ENCODE peak calls at places on chromosome 21, in nine cellular contexts. X is IMR-90; R is endothelial cell; C is spleen; N is CD4-positive, alpha-beta T cell; G is CD8-positive, alpha-beta T cell; W is GM12865; M is uterus; E is H1. B is an unnamed sample.

GRCh38 chr21:44911384-44912157 is 9.1 kb downstream of the ITGB2 start:
- DNase-seq in X (no peak), R (no peak), C (peak; percentile 93), N (peak; percentile 55), G (peak; percentile 69), W (no peak), M (peak; percentile 31), E (no peak), B (no peak)

GRCh38 chr21:44299085-44299457 is 782 bp upstream of the PFKL start:
- DNase-seq in X (peak; percentile 4), R (no peak), C (no peak), N (no peak), G (no peak), W (peak; percentile 56), M (no peak), E (no peak), B (no peak)

GRCh38 chr21:34843562-34843961 is 174.8 kb downstream of the CLIC6 start:
- DNase-seq in X (peak; percentile 49), R (no peak), C (no peak), N (no peak), G (no peak), W (no peak), M (no peak), E (no peak), B (no peak)

GRCh38 chr21:19640964-19641363 is 1237.4 kb upstream of the TMPRSS15 start:
- DNase-seq in X (no peak), R (no peak), C (no peak), N (no peak), G (no peak), W (no peak), M (no peak), E (no peak), B (no peak)

GRCh38 chr21:44872266-44872567 is 1.3 kb downstream of the PTTG1IP start:
- DNase-seq in X (no peak), R (no peak), C (no peak), N (no peak), G (no peak), W (no peak), M (no peak), E (no peak), B (no peak)

GRCh38 chr21:44875341-44875740 is 1.9 kb upstream of the PTTG1IP start:
- DNase-seq in X (peak; percentile 22), R (no peak), C (no peak), N (no peak), G (no peak), W (peak; percentile 59), M (no peak), E (no peak), B (no peak)

GRCh38 chr21:34673006-34673405 is 4.2 kb downstream of the CLIC6 start:
- DNase-seq in X (no peak), R (no peak), C (no peak), N (no peak), G (no peak), W (peak; percentile 67), M (no peak), E (no peak), B (no peak)

GRCh38 chr21:35075546-35075945 is 26.4 kb upstream of the RUNX1 start:
- DNase-seq in X (peak; percentile 82), R (no peak), C (no peak), N (no peak), G (no peak), W (no peak), M (no peak), E (no peak), B (no peak)

GRCh38 chr21:41227357-41228005 is 59.5 kb downstream of the BACE2 start:
- DNase-seq in X (no peak), R (no peak), C (no peak), N (no peak), G (no peak), W (no peak), M (no peak), E (no peak), B (no peak)

GRCh38 chr21:19807231-19807630 is 1191.0 kb upstream of the NCAM2 start:
- DNase-seq in X (no peak), R (no peak), C (no peak), N (no peak), G (no peak), W (no peak), M (no peak), E (no peak), B (no peak)

GRCh38 chr21:32958288-32958992 is 67.3 kb upstream of the OLIG2 start:
- DNase-seq in X (no peak), R (peak; percentile 10), C (no peak), N (no peak), G (no peak), W (no peak), M (no peak), E (no peak), B (no peak)

GRCh38 chr21:21801921-21802320 is 803.7 kb downstream of the NCAM2 start:
- DNase-seq in X (no peak), R (no peak), C (no peak), N (no peak), G (no peak), W (no peak), M (no peak), E (no peak), B (no peak)

GRCh38 chr21:32771134-32771523 is 426 bp downstream of the PAXBP1 start:
- DNase-seq in X (peak; percentile 56), R (peak; percentile 67), C (peak; percentile 93), N (peak; percentile 10), G (peak; percentile 26), W (peak; percentile 78), M (peak; percentile 43), E (peak; percentile 61), B (no peak)

GRCh38 chr21:45001134-45002095 is 61.6 kb downstream of the SLX9 start:
- DNase-seq in X (peak; percentile 65), R (no peak), C (peak; percentile 68), N (no peak), G (no peak), W (no peak), M (no peak), E (no peak), B (no peak)

GRCh38 chr21:21831036-21831435 is 832.8 kb downstream of the NCAM2 start:
- DNase-seq in X (no peak), R (no peak), C (no peak), N (no peak), G (no peak), W (no peak), M (no peak), E (no peak), B (no peak)

GRCh38 chr21:44487831-44488230 is 32.5 kb downstream of the LRRC3 start:
- DNase-seq in X (peak; percentile 19), R (no peak), C (peak; percentile 58), N (peak; percentile 17), G (peak; percentile 19), W (peak; percentile 49), M (no peak), E (peak; percentile 84), B (peak; percentile 44)

GRCh38 chr21:44094832-44095231 is 12.4 kb upstream of the PWP2 start:
- DNase-seq in X (no peak), R (no peak), C (no peak), N (no peak), G (no peak), W (no peak), M (no peak), E (no peak), B (no peak)

GRCh38 chr21:35220301-35220700 is 171.2 kb upstream of the RUNX1 start:
- DNase-seq in X (no peak), R (no peak), C (no peak), N (no peak), G (no peak), W (no peak), M (no peak), E (no peak), B (no peak)

GRCh38 chr21:29947119-29947518 is 7.3 kb upstream of the GRIK1 start:
- DNase-seq in X (no peak), R (no peak), C (no peak), N (no peak), G (no peak), W (no peak), M (no peak), E (no peak), B (no peak)

GRCh38 chr21:42447182-42447581 is 43.5 kb downstream of the UBASH3A start:
- DNase-seq in X (no peak), R (no peak), C (peak; percentile 61), N (no peak), G (no peak), W (no peak), M (no peak), E (no peak), B (no peak)
- TF ChIP-seq CTCF in X (no peak), R (no peak), C (no peak), N (no peak), G (no peak), W (no peak), M (no peak), E (no peak), B (no peak)

GRCh38 chr21:38269567-38269917 is 12.8 kb downstream of the KCNJ15 start:
- DNase-seq in X (no peak), R (no peak), C (no peak), N (no peak), G (no peak), W (peak; percentile 87), M (no peak), E (no peak), B (no peak)
- TF ChIP-seq CTCF in X (no peak), R (no peak), C (no peak), N (no peak), G (no peak), W (no peak), M (no peak), E (no peak), B (no peak)

DNA sequence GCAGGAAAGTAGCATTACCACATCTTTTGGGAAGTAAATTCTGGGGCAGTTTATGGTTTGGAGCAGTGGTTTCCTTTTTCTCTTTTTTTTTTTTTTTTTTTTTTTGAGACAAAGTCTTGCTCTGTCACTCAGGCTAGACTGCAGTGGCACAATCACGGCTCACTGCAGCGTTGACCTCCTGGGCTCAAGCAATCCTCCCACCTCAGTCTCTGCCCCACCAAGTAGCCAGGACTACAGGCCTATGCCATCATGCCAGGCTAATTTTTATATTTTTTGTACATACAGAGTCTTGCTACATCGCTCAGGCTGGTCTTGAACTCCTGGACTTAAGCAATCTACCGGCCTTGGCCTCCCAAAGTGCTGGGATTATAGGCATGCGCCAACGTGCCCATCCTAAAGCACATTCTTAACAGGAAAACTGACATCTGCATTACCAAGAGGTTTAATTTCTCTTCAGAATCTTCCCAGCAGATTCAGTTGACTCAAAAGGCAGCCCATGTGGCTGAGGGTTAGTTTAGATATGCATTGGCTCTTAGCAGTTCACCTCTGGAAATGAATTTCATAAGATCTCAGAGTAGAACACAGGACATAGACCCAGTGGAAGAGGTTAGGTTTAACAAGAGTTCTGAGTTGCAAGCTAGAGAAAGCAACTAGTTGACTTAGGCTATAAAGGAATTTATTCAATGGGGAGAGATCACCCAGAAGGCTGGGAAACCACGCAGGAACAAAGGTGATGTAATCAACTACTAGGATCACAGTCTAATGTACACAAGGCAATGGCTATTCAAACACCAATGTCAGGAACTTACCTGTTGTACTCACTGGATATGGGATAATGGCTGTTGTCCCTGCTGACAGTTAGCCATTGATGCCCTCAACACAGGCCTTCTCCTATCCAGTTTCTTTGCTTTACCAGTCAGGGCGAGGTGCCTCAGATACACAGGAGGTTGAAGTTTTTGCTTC is 32.7 kb downstream of the C21orf91 start:
- DNase-seq in X (no peak), R (no peak), C (peak; percentile 78), N (no peak), G (no peak), W (no peak), M (no peak), E (no peak), B (no peak)
- TF ChIP-seq CTCF in X (no peak), R (no peak), C (no peak), N (no peak), G (no peak), W (no peak), M (no peak), E (no peak), B (no peak)

GRCh38 chr21:31514598-31514997 is 144.9 kb upstream of the SOD1 start:
- DNase-seq in X (no peak), R (peak; percentile 21), C (no peak), N (no peak), G (no peak), W (no peak), M (no peak), E (peak; percentile 64), B (peak; percentile 43)
- TF ChIP-seq CTCF in X (no peak), R (no peak), C (no peak), N (no peak), G (no peak), W (no peak), M (no peak), E (peak; percentile 23), B (peak; percentile 30)